ENCODE peak calls at places on chromosomes 2 and 18, in seven cellular contexts. I is GM12865, D is A549, P is bronchial epithelial cell, V is cardiac fibroblast, K is pancreas, W is tibial artery. B is an unnamed sample.

GRCh38 chr18:3441290-3441689 is 8.7 kb upstream of the TGIF1 start:
- DNase-seq in K (no peak), D (peak; percentile 66), I (no peak), V (peak; percentile 63), P (peak; percentile 34), W (no peak), B (no peak)

GRCh38 chr18:11112218-11112750 is 37.1 kb downstream of the PIEZO2 start:
- DNase-seq in I (no peak), D (no peak), P (no peak), W (no peak), V (no peak), K (no peak), B (no peak)

GRCh38 chr2:103788875-103789715 is 1027.3 kb downstream of the TMEM182 start:
- DNase-seq in I (no peak), P (peak; percentile 48), W (no peak), K (peak; percentile 55), V (peak; percentile 0), D (peak; percentile 19), B (peak; percentile 16)

GRCh38 chr2:101356486-101356885 is 30.8 kb downstream of the CREG2 start:
- DNase-seq in W (no peak), P (peak; percentile 69), K (no peak), I (no peak), D (no peak), V (peak; percentile 46), B (peak; percentile 66)

GRCh38 chr18:79548077-79548450 is 131.5 kb upstream of the CTDP1 start:
- DNase-seq in D (no peak), P (no peak), K (no peak), I (no peak), W (no peak), V (no peak), B (no peak)

GRCh38 chr2:223044092-223044836 is 7.7 kb upstream of the KCNE4 start:
- DNase-seq in K (no peak), D (no peak), V (no peak), P (no peak), W (no peak), I (no peak), B (no peak)

GRCh38 chr2:134020608-134021007 is 233.3 kb upstream of the MGAT5 start:
- DNase-seq in I (peak; percentile 62), P (no peak), D (no peak), V (no peak), K (no peak), W (no peak), B (no peak)

GRCh38 chr2:17539993-17540812 is at the start of gene VSNL1:
- DNase-seq in D (peak; percentile 47), I (peak; percentile 24), W (peak; percentile 82), V (peak; percentile 83), K (peak; percentile 97), P (peak; percentile 86), B (peak; percentile 30)

GRCh38 chr2:68853035-68853434 is 18.2 kb downstream of the BMP10 start:
- DNase-seq in D (no peak), W (no peak), P (no peak), K (no peak), V (no peak), I (no peak), B (peak; percentile 6)

GRCh38 chr18:36493349-36494281 is 196.1 kb downstream of the FHOD3 start:
- DNase-seq in K (no peak), W (no peak), V (peak; percentile 63), I (no peak), P (no peak), D (no peak), B (peak; percentile 62)

GRCh38 chr2:133755515-133756311 is 187.4 kb upstream of the NCKAP5 start:
- DNase-seq in V (peak; percentile 98), I (no peak), W (no peak), D (no peak), P (no peak), K (no peak), B (peak; percentile 38)

GRCh38 chr2:208062113-208062512 is 36.8 kb upstream of the PLEKHM3 start:
- DNase-seq in D (peak; percentile 65), I (peak; percentile 37), K (no peak), P (peak; percentile 59), W (no peak), V (no peak), B (peak; percentile 60)

GRCh38 chr2:128028668-128029054 is 802 bp upstream of the SAP130 start:
- DNase-seq in W (no peak), P (no peak), D (no peak), K (no peak), I (no peak), V (no peak), B (peak; percentile 0)

GRCh38 chr2:68766378-68766845 is 31.8 kb downstream of the ARHGAP25 start:
- DNase-seq in W (peak; percentile 71), V (peak; percentile 81), I (peak; percentile 81), P (peak; percentile 82), D (no peak), K (no peak), B (no peak)

GRCh38 chr2:45145073-45145899 is 136.0 kb upstream of the SIX2 start:
- DNase-seq in K (no peak), P (no peak), I (no peak), W (no peak), V (no peak), D (no peak), B (no peak)

GRCh38 chr2:46267616-46268015 is 29.6 kb upstream of the EPAS1 start:
- DNase-seq in D (no peak), V (peak; percentile 65), W (no peak), I (no peak), P (no peak), K (no peak), B (no peak)

GRCh38 chr2:96527990-96528679 is 8.4 kb upstream of the ARID5A start:
- DNase-seq in P (no peak), I (peak; percentile 75), K (no peak), D (no peak), W (peak; percentile 91), V (peak; percentile 83), B (peak; percentile 38)

GRCh38 chr2:173571021-173571821 is 216.5 kb downstream of the CDCA7 start:
- DNase-seq in K (no peak), D (peak; percentile 75), I (peak; percentile 24), W (no peak), V (peak; percentile 60), P (peak; percentile 59), B (peak; percentile 53)

GRCh38 chr2:207101984-207102383 is 63.8 kb downstream of the KLF7 start:
- DNase-seq in V (no peak), I (no peak), W (no peak), D (no peak), P (no peak), K (no peak), B (no peak)

GRCh38 chr2:189515264-189515663 is 65.3 kb downstream of the SLC40A1 start:
- DNase-seq in V (peak; percentile 19), P (no peak), D (no peak), K (no peak), W (no peak), I (no peak), B (no peak)

GRCh38 chr2:171811229-171811628 is 82.8 kb downstream of the SLC25A12 start:
- DNase-seq in I (peak; percentile 2), W (no peak), P (peak; percentile 65), K (no peak), V (peak; percentile 64), D (peak; percentile 45), B (peak; percentile 48)

GRCh38 chr2:140502951-140503630 is 1627.7 kb downstream of the LRP1B start:
- DNase-seq in V (peak; percentile 69), K (no peak), W (no peak), I (no peak), P (peak; percentile 30), D (no peak), B (peak; percentile 95)

GRCh38 chr2:150601280-150602038 is 114.0 kb upstream of the RND3 start:
- DNase-seq in I (no peak), D (peak; percentile 52), K (no peak), P (no peak), V (peak; percentile 79), W (no peak), B (no peak)

GRCh38 chr2:150598383-150598782 is 110.9 kb upstream of the RND3 start:
- DNase-seq in P (no peak), I (no peak), K (no peak), W (no peak), V (peak; percentile 36), D (no peak), B (no peak)

GRCh38 chr2:150594299-150594698 is 106.8 kb upstream of the RND3 start:
- DNase-seq in W (no peak), V (no peak), P (no peak), D (no peak), I (no peak), K (no peak), B (no peak)

GRCh38 chr2:150596071-150596470 is 108.6 kb upstream of the RND3 start:
- DNase-seq in W (no peak), I (no peak), D (no peak), K (no peak), V (peak; percentile 64), P (no peak), B (no peak)

GRCh38 chr2:150599889-150600288 is 112.4 kb upstream of the RND3 start:
- DNase-seq in I (no peak), V (no peak), K (no peak), P (no peak), W (no peak), D (no peak), B (no peak)
- TF ChIP-seq CTCF in I (peak; percentile 8), V (peak; percentile 14), K (no peak), P (no peak), W (no peak), D (no peak), B (peak; percentile 28)

GRCh38 chr2:8659735-8660492 is 21.9 kb upstream of the ID2 start:
- DNase-seq in P (no peak), W (no peak), I (no peak), D (no peak), K (no peak), V (no peak), B (no peak)

GRCh38 chr2:8661235-8661634 is 20.6 kb upstream of the ID2 start:
- DNase-seq in D (no peak), P (no peak), I (no peak), K (no peak), V (no peak), W (no peak), B (no peak)

GRCh38 chr2:8663997-8664396 is 17.9 kb upstream of the ID2 start:
- DNase-seq in P (no peak), K (peak; percentile 18), V (no peak), D (no peak), I (no peak), W (no peak), B (no peak)

GRCh38 chr2:8661736-8662135 is 20.1 kb upstream of the ID2 start:
- DNase-seq in W (no peak), I (no peak), K (no peak), V (peak; percentile 33), P (no peak), D (no peak), B (peak; percentile 68)

GRCh38 chr2:8662239-8662879 is 19.5 kb upstream of the ID2 start:
- DNase-seq in W (no peak), D (peak; percentile 82), I (no peak), K (peak; percentile 13), V (peak; percentile 46), P (peak; percentile 73), B (peak; percentile 92)
- TF ChIP-seq CTCF in W (no peak), D (peak; percentile 34), I (no peak), K (no peak), V (no peak), P (peak; percentile 42), B (peak; percentile 38)

GRCh38 chr2:206004004-206004693 is 81.8 kb downstream of the INO80D start:
- DNase-seq in I (peak; percentile 41), V (peak; percentile 15), W (no peak), D (peak; percentile 55), P (no peak), K (no peak), B (peak; percentile 26)
- TF ChIP-seq CTCF in I (peak; percentile 47), V (peak; percentile 33), W (no peak), D (no peak), P (peak; percentile 50), K (no peak), B (peak; percentile 34)

GRCh38 chr2:160353166-160353565 is 140.4 kb downstream of the RBMS1 start:
- DNase-seq in V (no peak), I (peak; percentile 14), P (peak; percentile 28), K (no peak), W (no peak), D (peak; percentile 46), B (no peak)
- TF ChIP-seq CTCF in V (no peak), I (peak; percentile 31), P (peak; percentile 36), K (no peak), W (no peak), D (peak; percentile 50), B (peak; percentile 10)

B was measured in fibroblast of mammary gland.